ENCODE peak calls at places on chromosomes 13 and 19, in four cellular contexts. Y is H9, N is IMR-90, A is H1. E is an unnamed sample.

GRCh38 chr19:12527034-12527836 is 24.0 kb downstream of the ZNF564 start:
- DNase-seq in A (no peak), Y (no peak), N (peak; percentile 41), E (peak; percentile 78)

GRCh38 chr13:86020350-86021002 is 221.3 kb upstream of the SLITRK6 start:
- DNase-seq in Y (no peak), N (peak; percentile 41), A (no peak), E (no peak)

GRCh38 chr19:19214892-19215291 is 3.1 kb downstream of the NCAN start:
- DNase-seq in Y (peak; percentile 85), N (peak; percentile 39), A (peak; percentile 100), E (peak; percentile 83)

GRCh38 chr19:39906283-39906682 is 28.2 kb downstream of the FCGBP start:
- DNase-seq in Y (no peak), A (no peak), N (no peak), E (no peak)

GRCh38 chr13:114043421-114044053 is 69.7 kb upstream of the C13orf46 start:
- DNase-seq in N (peak; percentile 95), Y (peak; percentile 86), A (no peak), E (peak; percentile 94)

GRCh38 chr19:49684251-49684982 is 5.0 kb upstream of the ADM5 start:
- DNase-seq in N (no peak), A (peak; percentile 84), Y (peak; percentile 68), E (peak; percentile 39)

GRCh38 chr13:48483589-48483988 is 49.3 kb downstream of the RCBTB2 start:
- DNase-seq in Y (no peak), N (no peak), A (no peak), E (no peak)

GRCh38 chr19:42092350-42092749 is 16.4 kb downstream of the ZNF574 start:
- DNase-seq in A (peak; percentile 78), N (no peak), Y (peak; percentile 61), E (peak; percentile 40)

GRCh38 chr13:96297360-96297759 is 207.5 kb downstream of the HS6ST3 start:
- DNase-seq in N (no peak), A (no peak), Y (no peak), E (no peak)

GRCh38 chr19:7953060-7953459 is 9.6 kb upstream of the TIMM44 start:
- DNase-seq in Y (no peak), A (no peak), N (peak; percentile 21), E (peak; percentile 31)

GRCh38 chr13:60402022-60402421 is 5.0 kb downstream of the TDRD3 start:
- DNase-seq in Y (no peak), A (no peak), N (peak; percentile 5), E (peak; percentile 21)

GRCh38 chr13:83024955-83025594 is 857.2 kb downstream of the SLITRK1 start:
- DNase-seq in A (no peak), N (peak; percentile 23), Y (no peak), E (peak; percentile 23)

GRCh38 chr13:59914556-59914955 is 249.2 kb downstream of the DIAPH3 start:
- DNase-seq in Y (no peak), A (no peak), N (peak; percentile 68), E (no peak)

GRCh38 chr13:76884571-76885202 is 1.5 kb downstream of the KCTD12 start:
- DNase-seq in Y (no peak), A (no peak), N (peak; percentile 20), E (no peak)

GRCh38 chr19:38024991-38025716 is 118.1 kb downstream of the SIPA1L3 start:
- DNase-seq in A (no peak), N (no peak), Y (peak; percentile 83), E (peak; percentile 70)

GRCh38 chr19:1470864-1471513 is 8.0 kb downstream of the C19orf25 start:
- DNase-seq in N (no peak), Y (peak; percentile 84), A (peak; percentile 86), E (peak; percentile 66)

GRCh38 chr19:1663854-1664253 is 11.4 kb upstream of the TCF3 start:
- DNase-seq in Y (no peak), N (no peak), A (no peak), E (no peak)

GRCh38 chr13:23069571-23069970 is 111.2 kb upstream of the SGCG start:
- DNase-seq in Y (no peak), N (peak; percentile 87), A (no peak), E (no peak)

GRCh38 chr13:25682221-25682620 is 310.4 kb downstream of the ATP8A2 start:
- DNase-seq in N (no peak), A (no peak), Y (no peak), E (no peak)

GRCh38 chr13:47287291-47287751 is 390.5 kb upstream of the HTR2A start:
- DNase-seq in A (no peak), Y (no peak), N (peak; percentile 73), E (peak; percentile 16)

GRCh38 chr19:34998777-34999497 is 1.2 kb upstream of the GRAMD1A start:
- DNase-seq in A (peak; percentile 62), Y (peak; percentile 92), N (no peak), E (no peak)

GRCh38 chr19:50660083-50660366 is 10.8 kb downstream of the C19orf81 start:
- DNase-seq in N (no peak), Y (no peak), A (no peak), E (no peak)

GRCh38 chr19:39555883-39556282 is 15.9 kb upstream of the EID2 start:
- DNase-seq in N (no peak), A (no peak), Y (no peak), E (no peak)

GRCh38 chr19:18097993-18098890 is 664 bp downstream of the MAST3 start:
- DNase-seq in Y (no peak), N (no peak), A (no peak), E (no peak)

GRCh38 chr19:28065026-28065425 is 1147.9 kb downstream of the UQCRFS1 start:
- DNase-seq in Y (no peak), N (no peak), A (no peak), E (peak; percentile 70)

GRCh38 chr13:39602614-39603366 is at the start of gene LHFPL6:
- DNase-seq in A (peak; percentile 85), N (peak; percentile 77), Y (peak; percentile 72), E (peak; percentile 90)

GRCh38 chr19:39270091-39270871 is 2.1 kb downstream of the IFNL2 start:
- DNase-seq in N (peak; percentile 40), Y (no peak), A (no peak), E (no peak)

GRCh38 chr19:38929929-38930775 is at the start of gene SARS2:
- DNase-seq in A (peak; percentile 96), N (peak; percentile 92), Y (peak; percentile 95), E (peak; percentile 96)

GRCh38 chr13:107866007-107866665 is 349.2 kb downstream of the LIG4 start:
- DNase-seq in A (peak; percentile 65), N (peak; percentile 34), Y (peak; percentile 58), E (peak; percentile 80)

GRCh38 chr19:29263305-29264080 is 50.5 kb upstream of the UQCRFS1 start:
- DNase-seq in Y (peak; percentile 68), A (peak; percentile 91), N (peak; percentile 17), E (peak; percentile 74)

GRCh38 chr19:4089946-4090345 is 23.2 kb upstream of the ZBTB7A start:
- DNase-seq in Y (no peak), A (no peak), N (no peak), E (no peak)

GRCh38 chr13:36533806-36534205 is 101.5 kb downstream of the CCNA1 start:
- DNase-seq in N (no peak), Y (no peak), A (no peak), E (peak; percentile 59)

GRCh38 chr19:50794778-50795664 is 4.8 kb downstream of the ACP4 start:
- DNase-seq in N (no peak), Y (no peak), A (peak; percentile 79), E (peak; percentile 68)

GRCh38 chr13:77521194-77521593 is 14.3 kb upstream of the SCEL start:
- DNase-seq in N (no peak), A (no peak), Y (no peak), E (peak; percentile 26)

GRCh38 chr19:46788968-46789338 is 559 bp upstream of the SLC1A5 start:
- DNase-seq in Y (no peak), N (no peak), A (no peak), E (no peak)
- H3K4me1 ChIP-seq in Y (peaks cover 5% of the 10 kb centered on the region), N (peaks cover 13% of the 10 kb centered on the region), A (peaks cover 10% of the 10 kb centered on the region), E (peaks cover 2% of the 10 kb centered on the region)

DNA sequence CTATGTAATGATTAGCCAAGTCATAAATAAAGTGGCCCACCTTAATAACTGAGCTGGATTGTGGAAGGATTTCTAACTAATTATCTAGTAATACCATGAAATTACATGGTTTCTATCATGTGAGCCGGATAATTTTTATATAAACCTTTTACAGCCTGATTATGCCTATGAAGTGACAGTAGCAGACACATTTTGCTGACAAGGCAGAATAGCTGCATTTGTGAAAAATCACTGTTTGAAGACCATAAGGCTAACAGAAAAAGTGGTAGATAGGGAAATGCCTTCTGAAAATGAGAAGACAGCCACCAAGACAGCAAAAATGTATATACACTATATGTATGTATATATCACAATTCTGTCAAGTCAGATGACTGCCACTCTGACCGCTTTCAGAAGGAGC is 27.1 kb downstream of the SLITRK5 start:
- DNase-seq in A (no peak), N (no peak), Y (no peak), E (no peak)
- H3K56ac ChIP-seq in A (no peak overlapping the region), N (no peak overlapping the region), Y (no peak overlapping the region), E (no peak overlapping the region)

GRCh38 chr19:5881543-5882299 is 11.4 kb upstream of the FUT5 start:
- DNase-seq in Y (no peak), A (no peak), N (no peak), E (no peak)

GRCh38 chr19:5880604-5881078 is 10.3 kb upstream of the FUT5 start:
- DNase-seq in A (no peak), N (peak; percentile 74), Y (no peak), E (peak; percentile 46)

GRCh38 chr19:5877869-5878268 is 7.5 kb upstream of the FUT5 start:
- DNase-seq in N (no peak), A (no peak), Y (no peak), E (no peak)

GRCh38 chr19:5882421-5882968 is 12.2 kb upstream of the FUT5 start:
- DNase-seq in Y (no peak), A (no peak), N (no peak), E (no peak)

DNA sequence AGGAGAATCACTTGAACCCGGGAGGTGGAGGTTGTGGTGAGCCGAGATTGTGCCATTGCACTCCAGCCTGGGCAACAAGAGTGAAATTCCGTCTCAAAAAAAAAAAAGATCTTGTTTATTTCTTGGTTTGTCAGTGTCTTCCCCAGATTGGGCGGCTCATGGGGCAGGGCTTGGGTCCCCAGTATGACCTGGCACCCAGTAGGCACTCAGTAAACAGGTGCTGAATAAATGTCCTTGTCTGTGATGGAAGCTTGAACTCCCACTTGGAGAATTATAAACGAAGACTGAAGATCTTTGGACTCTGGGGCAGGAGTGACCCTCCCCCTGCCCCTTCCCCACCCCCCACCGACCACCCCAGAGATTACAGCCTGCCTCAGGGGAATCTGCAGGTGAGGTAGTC is 9.9 kb upstream of the FUT5 start:
- DNase-seq in A (no peak), N (no peak), Y (no peak), E (no peak)
- H2AK5ac ChIP-seq in A (no peak overlapping the region), N (peak overlapping the region; percentile 96), Y (no peak overlapping the region), E (no peak overlapping the region)

GRCh38 chr19:48617146-48617937 is 1.6 kb downstream of the RPL18 start:
- DNase-seq in N (no peak), Y (peak; percentile 28), A (no peak), E (no peak)
- H3K4me1 ChIP-seq in N (peaks cover 9% of the 10 kb centered on the region), Y (peaks cover 3% of the 10 kb centered on the region), A (peaks cover 38% of the 10 kb centered on the region), E (peaks cover 11% of the 10 kb centered on the region)

GRCh38 chr13:34159946-34160345 is 342.0 kb downstream of the RFC3 start:
- DNase-seq in Y (no peak), N (no peak), A (no peak), E (peak; percentile 77)
- H3K56ac ChIP-seq in Y (no peak overlapping the region), N (no peak overlapping the region), A (no peak overlapping the region), E (no peak overlapping the region)

E was measured in mesendoderm.